ENCODE peak calls at places on chromosome 16, in seven cellular contexts. U, Z, B, M, R, S and V are unnamed samples.

GRCh38 chr16:73020409-73020884 is 27.5 kb downstream of the ZFHX3 start:
- DNase-seq in U (no peak), Z (peak), B (no peak), M (peak), R (peak), S (peak), V (peak)

GRCh38 chr16:1960665-1961630 is 1.6 kb downstream of the NDUFB10 start:
- DNase-seq in U (no peak), Z (peak), B (no peak), M (no peak), R (peak), S (peak), V (peak)

GRCh38 chr16:10931133-10931532 is 11.1 kb downstream of the DEXI start:
- DNase-seq in U (no peak), Z (no peak), B (no peak), M (no peak), R (no peak), S (no peak), V (no peak)

GRCh38 chr16:66603537-66604375 is 748 bp upstream of the CMTM3 start:
- DNase-seq in U (no peak), Z (no peak), B (no peak), M (peak), R (peak), S (peak), V (peak)

GRCh38 chr16:21647562-21648164 is 4.7 kb downstream of the IGSF6 start:
- DNase-seq in U (no peak), Z (no peak), B (no peak), M (no peak), R (no peak), S (no peak), V (no peak)

GRCh38 chr16:85542548-85542927 is 70.6 kb upstream of the GSE1 start:
- DNase-seq in U (no peak), Z (no peak), B (no peak), M (no peak), R (peak), S (no peak), V (no peak)

GRCh38 chr16:10490141-10490540 is 90.3 kb downstream of the EMP2 start:
- DNase-seq in U (no peak), Z (no peak), B (no peak), M (no peak), R (peak), S (no peak), V (no peak)

GRCh38 chr16:27500801-27501200 is 48.9 kb downstream of the GTF3C1 start:
- DNase-seq in U (no peak), Z (no peak), B (no peak), M (no peak), R (no peak), S (no peak), V (no peak)

GRCh38 chr16:30395155-30395991 is at the start of gene ZNF48:
- DNase-seq in U (no peak), Z (no peak), B (peak), M (peak), R (peak), S (peak), V (peak)

GRCh38 chr16:89035698-89036570 is 57.7 kb upstream of the ACSF3 start:
- DNase-seq in U (no peak), Z (no peak), B (no peak), M (no peak), R (no peak), S (no peak), V (no peak)

GRCh38 chr16:67884684-67885083 is at the start of gene NRN1L:
- DNase-seq in U (peak), Z (no peak), B (peak), M (peak), R (peak), S (peak), V (peak)

GRCh38 chr16:88329726-88330700 is 52.7 kb upstream of the ZNF469 start:
- DNase-seq in U (no peak), Z (no peak), B (no peak), M (no peak), R (no peak), S (no peak), V (peak)

GRCh38 chr16:50102046-50102756 is 36.4 kb downstream of the HEATR3 start:
- DNase-seq in U (no peak), Z (peak), B (no peak), M (peak), R (peak), S (peak), V (peak)

GRCh38 chr16:4944333-4945281 is 7.7 kb upstream of the PPL start:
- DNase-seq in U (peak), Z (peak), B (peak), M (peak), R (peak), S (peak), V (peak)

GRCh38 chr16:23499801-23500200 is 10.5 kb downstream of the GGA2 start:
- DNase-seq in U (no peak), Z (no peak), B (no peak), M (no peak), R (no peak), S (no peak), V (no peak)